ENCODE peak calls at places on chromosomes 7 and 10, in eight cellular contexts. N is hepatocyte, F is tibial artery, K is SK-N-SH, B is upper lobe of right lung, L is sigmoid colon, M is lower lobe of right lung, S is cardiac muscle cell. C is an unnamed sample. For H3K4me1, the result is how much of the 10 kb centered on the place peaks cover.

GRCh38 chr7:2551418-2551817 is 3.9 kb downstream of the BRAT1 start:
- DNase-seq in N (no peak), F (no peak), K (no peak), B (peak), L (peak), M (no peak), S (no peak), C (no peak)

GRCh38 chr10:112288526-112288925 is 5.3 kb downstream of the TECTB start:
- DNase-seq in N (no peak), F (no peak), K (no peak), B (no peak), L (no peak), M (no peak), S (no peak), C (no peak)

GRCh38 chr10:69428138-69428537 is 11.4 kb upstream of the TACR2 start:
- DNase-seq in N (no peak), F (no peak), K (no peak), B (no peak), L (peak), M (no peak), S (no peak), C (no peak)

GRCh38 chr10:58513189-58514101 is 773 bp downstream of the BICC1 start:
- DNase-seq in N (peak), F (peak), K (peak), B (peak), L (peak), M (peak), S (peak), C (no peak)

GRCh38 chr7:142111509-142111908 is at the start of gene MGAM2:
- DNase-seq in N (peak), F (no peak), K (no peak), B (no peak), L (no peak), M (no peak), S (no peak), C (no peak)

GRCh38 chr7:44076101-44076895 is 6.0 kb downstream of the POLM start:
- DNase-seq in N (no peak), F (no peak), K (no peak), B (no peak), L (peak), M (no peak), S (no peak), C (no peak)

GRCh38 chr10:7826971-7827370 is 8.7 kb downstream of the TAF3 start:
- DNase-seq in N (peak), F (no peak), K (no peak), B (no peak), L (no peak), M (no peak), S (peak), C (no peak)

GRCh38 chr10:46019541-46020343 is 10.7 kb downstream of the NCOA4 start:
- DNase-seq in N (no peak), F (no peak), K (no peak), B (no peak), L (no peak), M (no peak), S (peak), C (peak)

GRCh38 chr10:117348236-117348635 is 27.0 kb downstream of the PDZD8 start:
- DNase-seq in N (no peak), F (no peak), K (no peak), B (no peak), L (no peak), M (no peak), S (no peak), C (no peak)

DNA sequence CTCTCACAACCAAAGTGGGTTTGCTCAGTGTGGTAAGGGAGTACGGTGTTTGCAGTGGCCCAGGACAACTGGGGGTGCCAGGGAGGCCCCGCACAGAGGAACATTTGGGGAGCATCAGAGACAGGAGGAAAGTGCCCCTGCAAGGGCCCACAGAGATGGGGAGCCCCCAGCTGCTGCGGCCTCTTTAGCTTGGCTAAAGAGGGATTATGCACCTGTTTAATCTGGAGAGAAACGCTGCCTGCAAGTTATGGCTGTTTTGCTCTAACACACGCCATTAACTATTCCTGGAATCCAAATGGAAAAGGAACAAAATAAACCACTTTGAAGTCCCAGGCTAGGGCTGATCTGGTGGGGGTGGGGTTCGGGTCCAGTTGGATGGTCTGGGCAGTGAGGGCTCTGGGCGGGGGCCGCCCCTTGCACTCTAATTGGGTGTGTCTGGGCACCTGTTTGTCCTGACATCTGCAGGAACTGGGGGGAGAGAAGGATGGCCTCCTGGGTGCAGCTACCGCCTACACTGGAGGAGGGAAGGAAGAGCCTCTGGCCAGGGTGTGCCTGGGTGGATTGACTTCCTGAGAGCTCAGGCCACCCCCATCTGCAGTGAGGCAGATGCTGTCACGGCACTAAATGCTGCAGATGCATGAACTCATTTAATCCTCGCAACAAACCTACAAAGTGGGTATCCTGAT is 300.5 kb downstream of the ZEB1 start:
- DNase-seq in N (no peak), F (no peak), K (no peak), B (no peak), L (peak), M (no peak), S (no peak), C (no peak)
- H3K4me1 ChIP-seq in N (under half), F (half or more), K (under half), B (under half), L (under half), M (under half), S (under half), C (under half)

GRCh38 chr10:88390041-88390440 is 193.1 kb downstream of the RNLS start:
- DNase-seq in N (no peak), F (no peak), K (no peak), B (no peak), L (no peak), M (no peak), S (no peak), C (no peak)
- H3K4me1 ChIP-seq in N (under half), F (under half), K (under half), B (under half), L (under half), M (under half), S (under half), C (under half)

GRCh38 chr7:26332698-26333097 is 41.0 kb downstream of the SNX10 start:
- DNase-seq in N (no peak), F (no peak), K (no peak), B (no peak), L (no peak), M (no peak), S (no peak), C (no peak)
- H3K4me1 ChIP-seq in N (under half), F (under half), K (under half), B (under half), L (under half), M (under half), S (under half), C (under half)

DNA sequence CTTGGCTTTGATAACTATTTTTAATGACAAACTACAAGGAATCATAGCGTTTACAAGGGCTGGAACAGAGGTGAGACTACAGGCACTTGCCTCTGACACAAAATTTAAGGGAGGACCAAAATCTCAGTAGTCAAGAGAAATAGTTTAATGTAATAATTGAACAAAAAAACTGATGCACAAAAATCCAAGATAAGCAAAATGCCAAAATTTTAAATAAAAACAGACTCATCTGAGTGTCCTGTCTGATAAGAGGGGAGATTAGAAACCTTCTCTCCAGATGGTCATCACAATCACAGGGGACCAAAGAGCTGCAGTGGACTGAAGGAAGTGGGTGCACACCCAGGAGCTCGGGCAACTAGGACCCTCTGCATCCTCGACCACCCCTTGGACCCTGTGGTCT is 70.5 kb downstream of the PARD3 start:
- DNase-seq in N (no peak), F (no peak), K (peak), B (no peak), L (no peak), M (no peak), S (no peak), C (no peak)
- H3K4me1 ChIP-seq in N (under half), F (under half), K (under half), B (under half), L (half or more), M (under half), S (under half), C (under half)

GRCh38 chr10:79071535-79071923 is 2.8 kb downstream of the ZMIZ1 start:
- DNase-seq in N (no peak), F (no peak), K (no peak), B (no peak), L (no peak), M (no peak), S (no peak), C (no peak)
- H3K4me1 ChIP-seq in N (half or more), F (half or more), K (under half), B (half or more), L (half or more), M (half or more), S (half or more), C (under half)

C was measured in CD4-positive, CD25-positive, alpha-beta regulatory T cell.